ENCODE peak calls at places on chromosomes 7 and 10, in ten cellular contexts. K is neural progenitor cell, U is mucosa of descending colon, P is astrocyte, V is heart left ventricle, O is HFFc6, X is upper lobe of right lung, Q is cardiac muscle cell, S is D721Med, R is IMR-90. M is an unnamed sample.

GRCh38 chr7:102983602-102984001 is 70.8 kb downstream of the LRRC17 start:
- DNase-seq in K (no peak), U (no peak), P (peak), V (no peak), O (no peak), X (no peak), Q (peak), S (no peak), R (no peak), M (no peak)

GRCh38 chr7:22356010-22356854 is 722 bp downstream of the RAPGEF5 start:
- DNase-seq in K (peak), U (peak), P (no peak), V (no peak), O (no peak), X (peak), Q (no peak), S (peak), R (no peak), M (peak)

GRCh38 chr10:50563906-50564305 is 59.9 kb downstream of the SGMS1 start:
- DNase-seq in K (no peak), U (no peak), P (no peak), V (no peak), O (no peak), X (no peak), Q (no peak), S (no peak), R (no peak), M (no peak)

GRCh38 chr7:144404911-144405310 is 1.4 kb upstream of the NOBOX start:
- DNase-seq in K (no peak), U (no peak), P (no peak), V (no peak), O (no peak), X (no peak), Q (no peak), S (no peak), R (no peak), M (no peak)

GRCh38 chr7:116159711-116160110 is 50.6 kb upstream of the TES start:
- DNase-seq in K (no peak), U (no peak), P (no peak), V (no peak), O (no peak), X (no peak), Q (no peak), S (no peak), R (no peak), M (no peak)

GRCh38 chr7:11714205-11714604 is 117.8 kb downstream of the THSD7A start:
- DNase-seq in K (no peak), U (no peak), P (no peak), V (no peak), O (no peak), X (no peak), Q (no peak), S (no peak), R (no peak), M (no peak)

GRCh38 chr10:33143160-33143728 is 185.2 kb upstream of the ITGB1 start:
- DNase-seq in K (no peak), U (no peak), P (peak), V (no peak), O (peak), X (no peak), Q (peak), S (no peak), R (peak), M (no peak)

GRCh38 chr7:158356454-158356853 is 231.2 kb downstream of the PTPRN2 start:
- DNase-seq in K (no peak), U (no peak), P (no peak), V (no peak), O (no peak), X (no peak), Q (no peak), S (no peak), R (no peak), M (no peak)

GRCh38 chr10:34346516-34347150 is 468.5 kb downstream of the PARD3 start:
- DNase-seq in K (no peak), U (no peak), P (peak), V (no peak), O (no peak), X (no peak), Q (no peak), S (no peak), R (peak), M (no peak)

GRCh38 chr7:142470336-142470830 is 212.5 kb upstream of the PRSS58 start:
- DNase-seq in K (no peak), U (no peak), P (no peak), V (no peak), O (no peak), X (no peak), Q (no peak), S (no peak), R (no peak), M (no peak)

GRCh38 chr10:102449321-102450123 is 1.8 kb downstream of the C10orf95 start:
- DNase-seq in K (peak), U (peak), P (no peak), V (peak), O (peak), X (peak), Q (peak), S (no peak), R (no peak), M (peak)

GRCh38 chr10:97069026-97069425 is 116.7 kb downstream of the SLIT1 start:
- DNase-seq in K (no peak), U (no peak), P (no peak), V (no peak), O (no peak), X (peak), Q (no peak), S (no peak), R (no peak), M (no peak)

GRCh38 chr10:106535304-106535964 is 629.1 kb downstream of the SORCS1 start:
- DNase-seq in K (peak), U (no peak), P (no peak), V (no peak), O (no peak), X (no peak), Q (no peak), S (no peak), R (no peak), M (no peak)

GRCh38 chr10:79305515-79305914 is 41.8 kb upstream of the PPIF start:
- DNase-seq in K (no peak), U (no peak), P (no peak), V (no peak), O (no peak), X (no peak), Q (no peak), S (no peak), R (no peak), M (no peak)

GRCh38 chr10:89679986-89680385 is 21.4 kb upstream of the KIF20B start:
- DNase-seq in K (no peak), U (no peak), P (no peak), V (no peak), O (no peak), X (no peak), Q (no peak), S (no peak), R (no peak), M (no peak)

GRCh38 chr10:15091418-15091817 is 2.8 kb upstream of the ACBD7 start:
- DNase-seq in K (no peak), U (no peak), P (no peak), V (no peak), O (no peak), X (no peak), Q (no peak), S (no peak), R (no peak), M (no peak)

GRCh38 chr7:6146666-6147065 is 115.5 kb downstream of the ANKRD61 start:
- DNase-seq in K (no peak), U (no peak), P (no peak), V (no peak), O (no peak), X (no peak), Q (no peak), S (no peak), R (no peak), M (no peak)

GRCh38 chr10:133133471-133134231 is 26.4 kb upstream of the KNDC1 start:
- DNase-seq in K (no peak), U (no peak), P (no peak), V (peak), O (no peak), X (no peak), Q (no peak), S (no peak), R (no peak), M (no peak)

GRCh38 chr7:18610331-18610948 is 114.9 kb downstream of the HDAC9 start:
- DNase-seq in K (peak), U (no peak), P (peak), V (no peak), O (peak), X (no peak), Q (peak), S (no peak), R (peak), M (peak)

GRCh38 chr7:117008849-117009531 is 55.7 kb downstream of the ST7 start:
- DNase-seq in K (no peak), U (no peak), P (peak), V (no peak), O (peak), X (no peak), Q (peak), S (no peak), R (peak), M (no peak)

GRCh38 chr7:158316466-158317031 is 271.1 kb downstream of the PTPRN2 start:
- DNase-seq in K (no peak), U (no peak), P (no peak), V (no peak), O (no peak), X (no peak), Q (no peak), S (no peak), R (no peak), M (no peak)

GRCh38 chr10:92027141-92027540 is 103.6 kb downstream of the BTAF1 start:
- DNase-seq in K (no peak), U (no peak), P (no peak), V (no peak), O (no peak), X (no peak), Q (peak), S (no peak), R (peak), M (no peak)

GRCh38 chr7:139058963-139059362 is 23.1 kb upstream of the ZC3HAV1L start:
- DNase-seq in K (no peak), U (no peak), P (peak), V (no peak), O (no peak), X (no peak), Q (peak), S (no peak), R (peak), M (no peak)

GRCh38 chr10:75505293-75505692 is 73.9 kb downstream of the LRMDA start:
- DNase-seq in K (no peak), U (no peak), P (no peak), V (no peak), O (no peak), X (no peak), Q (no peak), S (no peak), R (no peak), M (no peak)

GRCh38 chr10:17129711-17130110 is at the start of gene CUBN:
- DNase-seq in K (no peak), U (no peak), P (no peak), V (no peak), O (no peak), X (no peak), Q (no peak), S (no peak), R (no peak), M (no peak)

GRCh38 chr7:124130-124949 is 68.0 kb upstream of the FAM20C start:
- DNase-seq in K (no peak), U (no peak), P (no peak), V (peak), O (no peak), X (no peak), Q (no peak), S (no peak), R (no peak), M (no peak)

GRCh38 chr7:101165075-101165957 is at the start of gene VGF:
- DNase-seq in K (peak), U (peak), P (peak), V (peak), O (peak), X (peak), Q (peak), S (peak), R (peak), M (peak)

GRCh38 chr7:99559276-99559915 is 954 bp downstream of the ZNF655 start:
- DNase-seq in K (no peak), U (no peak), P (peak), V (no peak), O (no peak), X (no peak), Q (no peak), S (no peak), R (peak), M (no peak)

GRCh38 chr10:18409599-18410397 is 241.6 kb downstream of the NSUN6 start:
- DNase-seq in K (no peak), U (no peak), P (no peak), V (no peak), O (no peak), X (no peak), Q (no peak), S (no peak), R (no peak), M (no peak)

GRCh38 chr7:93043393-93043985 is 74.3 kb downstream of the SAMD9 start:
- DNase-seq in K (peak), U (no peak), P (peak), V (peak), O (peak), X (no peak), Q (peak), S (no peak), R (peak), M (no peak)

GRCh38 chr7:66162622-66163021 is 42.5 kb upstream of the TPST1 start:
- DNase-seq in K (no peak), U (no peak), P (no peak), V (no peak), O (no peak), X (no peak), Q (no peak), S (no peak), R (no peak), M (no peak)

GRCh38 chr10:97895915-97896314 is 46.3 kb downstream of the GOLGA7B start:
- DNase-seq in K (no peak), U (no peak), P (no peak), V (peak), O (no peak), X (no peak), Q (no peak), S (no peak), R (no peak), M (no peak)

GRCh38 chr10:6353526-6353925 is 150.8 kb downstream of the PFKFB3 start:
- DNase-seq in K (no peak), U (no peak), P (no peak), V (no peak), O (no peak), X (no peak), Q (no peak), S (no peak), R (no peak), M (no peak)

GRCh38 chr10:78258303-78259030 is 224.8 kb downstream of the RPS24 start:
- DNase-seq in K (no peak), U (no peak), P (no peak), V (no peak), O (no peak), X (peak), Q (no peak), S (no peak), R (no peak), M (no peak)
- TF ChIP-seq CTCF in K (peak), U (no peak), P (no peak), V (no peak), O (peak), X (peak), Q (no peak), S (no peak), R (no peak), M (no peak)

DNA sequence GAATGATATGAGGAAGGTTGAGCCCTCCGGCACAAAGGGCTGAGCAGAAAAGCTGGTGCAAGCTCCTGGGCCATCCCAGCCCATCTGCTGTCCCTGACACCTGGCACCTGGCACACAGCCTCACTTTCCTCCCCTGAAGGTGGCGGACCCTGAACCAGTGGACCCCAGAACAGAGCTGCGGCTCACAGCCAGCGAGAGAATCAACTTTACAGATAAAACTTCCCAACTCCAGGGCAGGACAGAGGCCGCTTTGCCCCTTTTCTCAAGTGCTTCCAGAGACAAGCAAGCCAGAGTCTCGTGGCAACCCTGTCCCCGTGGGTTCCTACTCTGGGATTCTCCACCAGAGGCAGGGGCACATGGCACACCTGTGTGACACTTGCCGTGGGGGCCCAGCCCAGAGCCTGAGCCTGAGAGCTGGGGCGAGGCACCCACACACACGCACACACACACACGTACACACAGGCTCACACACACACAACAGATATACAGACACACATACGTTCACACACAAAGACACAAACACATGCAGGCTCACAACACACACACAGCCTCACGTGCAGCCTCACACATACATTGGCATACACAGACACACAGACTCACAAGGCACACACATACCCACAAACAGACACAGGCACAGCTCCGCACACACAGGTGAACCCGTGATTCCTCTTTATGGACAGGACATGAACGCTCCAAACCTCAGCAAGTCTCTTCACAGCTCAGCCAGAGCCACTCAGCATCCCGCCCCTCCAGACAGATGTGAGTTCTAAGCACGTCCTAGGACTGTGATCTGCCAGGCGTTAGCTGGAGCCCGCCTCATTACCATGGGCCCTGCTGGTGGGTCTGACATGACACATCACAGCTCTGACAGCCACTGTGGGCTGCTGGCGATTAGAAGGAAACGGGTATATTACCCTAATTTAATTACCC is 176.9 kb upstream of the PPP2R2D start:
- DNase-seq in K (no peak), U (no peak), P (no peak), V (no peak), O (no peak), X (peak), Q (no peak), S (no peak), R (no peak), M (no peak)
- TF ChIP-seq CTCF in K (no peak), U (no peak), P (no peak), V (no peak), O (no peak), X (no peak), Q (no peak), S (no peak), R (no peak), M (no peak)

DNA sequence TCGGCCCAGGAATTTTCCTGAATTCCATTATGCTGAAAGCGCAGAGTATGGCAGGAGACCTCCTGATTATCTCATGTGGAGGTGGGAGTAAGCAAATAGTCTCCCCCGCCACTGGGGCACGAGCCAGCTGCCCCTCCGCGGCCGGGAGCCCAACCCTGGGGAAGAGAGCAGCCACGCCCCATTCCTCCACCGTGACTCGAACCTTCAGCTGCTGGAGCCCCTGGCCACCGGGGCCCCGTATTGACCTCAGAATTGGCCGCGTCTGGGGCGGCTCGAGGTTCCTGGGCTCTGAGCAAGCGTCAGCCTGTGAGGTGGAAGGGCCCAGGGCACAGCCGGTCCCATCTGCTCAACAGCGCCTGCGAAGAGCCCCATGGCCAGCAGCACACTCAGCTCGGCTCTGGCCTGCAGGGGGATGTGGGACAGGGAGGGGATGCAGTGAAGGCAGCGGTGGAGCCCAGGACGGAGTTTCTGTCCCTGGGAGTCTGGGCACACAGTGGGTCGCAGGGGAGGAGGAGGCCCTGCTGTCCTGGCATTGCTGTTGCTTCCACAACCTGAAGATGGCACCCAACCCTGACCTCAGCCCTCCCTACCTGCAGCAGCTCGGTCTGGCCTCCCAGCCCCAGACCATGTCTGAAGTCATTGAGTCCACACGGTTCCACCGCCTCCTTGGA is 97.8 kb downstream of the CHST15 start:
- DNase-seq in K (peak), U (peak), P (peak), V (peak), O (peak), X (peak), Q (peak), S (no peak), R (peak), M (peak)
- TF ChIP-seq CTCF in K (peak), U (no peak), P (peak), V (peak), O (peak), X (peak), Q (peak), S (no peak), R (peak), M (peak)

GRCh38 chr10:103967433-103968142 is 648 bp downstream of the SLK start:
- DNase-seq in K (peak), U (no peak), P (peak), V (no peak), O (no peak), X (no peak), Q (peak), S (no peak), R (no peak), M (peak)
- TF ChIP-seq CTCF in K (no peak), U (no peak), P (no peak), V (no peak), O (no peak), X (no peak), Q (no peak), S (no peak), R (no peak), M (no peak)

DNA sequence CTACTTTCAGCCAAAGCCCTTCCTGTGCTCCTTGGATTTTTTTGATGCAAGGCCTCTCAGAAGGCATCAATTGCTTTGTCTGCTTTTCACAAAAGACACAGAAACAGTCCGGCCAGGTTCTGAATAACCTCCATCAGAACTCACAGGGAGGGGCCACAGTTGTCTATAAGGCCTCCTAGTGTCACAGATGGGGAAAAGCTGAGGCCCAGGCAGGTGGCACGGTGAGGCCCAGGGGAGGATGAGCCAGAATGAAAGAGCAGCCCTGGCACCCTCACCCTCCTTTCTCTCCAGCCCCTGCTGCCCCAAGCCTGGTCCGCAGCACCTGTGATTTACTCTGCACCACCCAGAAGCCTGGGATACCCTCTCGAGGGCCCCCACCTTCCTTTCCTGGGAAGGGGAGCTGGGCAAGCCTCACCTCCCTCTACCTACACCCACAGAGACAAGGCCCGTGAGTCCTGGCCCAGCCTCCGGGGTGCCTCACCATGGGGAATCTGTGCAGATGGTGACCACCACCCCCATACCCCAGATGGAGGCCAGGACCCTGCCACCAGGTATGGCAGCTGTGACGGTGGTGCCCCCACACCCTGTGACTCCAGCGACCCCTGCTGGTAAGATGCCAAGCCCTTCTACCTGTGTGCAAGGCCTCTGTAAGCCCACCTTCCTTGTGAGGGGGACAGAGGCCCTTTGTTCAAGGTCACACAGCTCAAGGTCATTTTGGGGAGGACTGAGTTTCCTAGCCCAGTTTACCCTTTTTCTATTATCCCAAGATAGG is 26.2 kb upstream of the ZNF467 start:
- DNase-seq in K (peak), U (no peak), P (no peak), V (no peak), O (no peak), X (no peak), Q (peak), S (peak), R (no peak), M (peak)
- TF ChIP-seq CTCF in K (peak), U (no peak), P (no peak), V (peak), O (peak), X (peak), Q (peak), S (peak), R (peak), M (peak)

M was measured in GM20000.